ENCODE peak calls at places on chromosomes 13 and 19, in seven cellular contexts. N is lung, G is thyroid gland, L is OCI-LY7, I is heart left ventricle, C is left ventricle myocardium inferior, Q is breast epithelium. X is an unnamed sample. For H3K4me1, the result is how much of the 10 kb centered on the place peaks cover.

GRCh38 chr13:42524487-42525034 is 49.4 kb upstream of the TNFSF11 start:
- DNase-seq in N (no peak), G (no peak), L (no peak), I (no peak), C (no peak), Q (no peak), X (no peak)

GRCh38 chr19:19860756-19861390 is 4.8 kb upstream of the ZNF253 start:
- DNase-seq in N (no peak), G (no peak), L (no peak), I (no peak), C (no peak), Q (no peak), X (no peak)

GRCh38 chr13:40375522-40376171 is 290.8 kb downstream of the FOXO1 start:
- DNase-seq in N (no peak), G (peak), L (no peak), I (peak), C (no peak), Q (no peak), X (peak)

GRCh38 chr19:44344255-44344654 is 12.2 kb downstream of the ZNF112 start:
- DNase-seq in N (no peak), G (no peak), L (peak), I (no peak), C (no peak), Q (no peak), X (no peak)

GRCh38 chr13:36475468-36475867 is 43.2 kb downstream of the CCNA1 start:
- DNase-seq in N (no peak), G (no peak), L (peak), I (no peak), C (no peak), Q (no peak), X (no peak)

GRCh38 chr13:90258129-90258528 is 1089.4 kb upstream of the MIR17HG start:
- DNase-seq in N (no peak), G (no peak), L (no peak), I (no peak), C (no peak), Q (no peak), X (no peak)

GRCh38 chr19:47020992-47021496 is 1.4 kb downstream of the NPAS1 start:
- DNase-seq in N (no peak), G (no peak), L (no peak), I (no peak), C (no peak), Q (no peak), X (no peak)

GRCh38 chr19:5456836-5457200 is 1.6 kb downstream of the ZNRF4 start:
- DNase-seq in N (no peak), G (no peak), L (no peak), I (no peak), C (no peak), Q (no peak), X (no peak)

GRCh38 chr13:96617528-96617927 is 376.7 kb downstream of the OXGR1 start:
- DNase-seq in N (no peak), G (no peak), L (no peak), I (no peak), C (no peak), Q (no peak), X (no peak)

GRCh38 chr13:22738357-22738756 is 442.4 kb upstream of the SGCG start:
- DNase-seq in N (no peak), G (no peak), L (no peak), I (no peak), C (no peak), Q (no peak), X (no peak)

GRCh38 chr19:5680083-5680436 is 256 bp downstream of the MICOS13 start:
- DNase-seq in N (no peak), G (peak), L (no peak), I (peak), C (no peak), Q (no peak), X (no peak)

GRCh38 chr13:72875233-72875632 is 93.3 kb downstream of the PIBF1 start:
- DNase-seq in N (no peak), G (no peak), L (no peak), I (no peak), C (no peak), Q (no peak), X (no peak)

GRCh38 chr13:97423300-97424045 is 10.5 kb upstream of the RAP2A start:
- DNase-seq in N (no peak), G (peak), L (no peak), I (peak), C (no peak), Q (no peak), X (no peak)

GRCh38 chr13:83183439-83184149 is 698.7 kb downstream of the SLITRK1 start:
- DNase-seq in N (no peak), G (no peak), L (no peak), I (peak), C (no peak), Q (no peak), X (no peak)

GRCh38 chr13:26022538-26023292 is 29.1 kb downstream of the SHISA2 start:
- DNase-seq in N (peak), G (peak), L (no peak), I (peak), C (peak), Q (peak), X (peak)

GRCh38 chr19:45922281-45922680 is 7.7 kb upstream of the NANOS2 start:
- DNase-seq in N (no peak), G (no peak), L (peak), I (no peak), C (no peak), Q (no peak), X (no peak)

GRCh38 chr13:70253834-70254233 is 145.6 kb upstream of the KLHL1 start:
- DNase-seq in N (no peak), G (no peak), L (no peak), I (no peak), C (no peak), Q (no peak), X (no peak)

GRCh38 chr13:98999635-98999952 is 21.7 kb upstream of the DOCK9 start:
- DNase-seq in N (no peak), G (no peak), L (no peak), I (no peak), C (no peak), Q (no peak), X (no peak)

GRCh38 chr19:5585461-5586299 is 17.9 kb upstream of the TINCR start:
- DNase-seq in N (no peak), G (peak), L (no peak), I (no peak), C (no peak), Q (no peak), X (peak)

GRCh38 chr13:23449386-23450162 is 16.1 kb upstream of the SACS start:
- DNase-seq in N (no peak), G (no peak), L (no peak), I (no peak), C (no peak), Q (no peak), X (no peak)

GRCh38 chr13:65330691-65331090 is 1899.4 kb downstream of the PCDH9 start:
- DNase-seq in N (no peak), G (no peak), L (no peak), I (no peak), C (no peak), Q (no peak), X (no peak)

GRCh38 chr19:7373862-7374261 is 25.1 kb downstream of the ARHGEF18 start:
- DNase-seq in N (no peak), G (no peak), L (no peak), I (no peak), C (no peak), Q (no peak), X (no peak)

GRCh38 chr13:81283561-81283960 is 942.6 kb upstream of the SPRY2 start:
- DNase-seq in N (no peak), G (no peak), L (no peak), I (no peak), C (no peak), Q (no peak), X (no peak)

GRCh38 chr13:100946588-100946987 is 272.0 kb upstream of the TMTC4 start:
- DNase-seq in N (no peak), G (no peak), L (no peak), I (no peak), C (no peak), Q (no peak), X (no peak)

GRCh38 chr19:49533551-49534488 is 6.0 kb downstream of the RCN3 start:
- DNase-seq in N (peak), G (peak), L (peak), I (peak), C (peak), Q (peak), X (peak)

GRCh38 chr13:105336706-105337582 is 1198.5 kb downstream of the EFNB2 start:
- DNase-seq in N (no peak), G (peak), L (no peak), I (no peak), C (no peak), Q (no peak), X (no peak)

GRCh38 chr19:45498411-45499195 is at the start of gene PPM1N:
- DNase-seq in N (no peak), G (no peak), L (peak), I (peak), C (no peak), Q (no peak), X (no peak)

GRCh38 chr19:33052352-33052972 is 12.2 kb downstream of the RHPN2 start:
- DNase-seq in N (no peak), G (peak), L (no peak), I (no peak), C (no peak), Q (no peak), X (no peak)

GRCh38 chr13:79282976-79283375 is 123.1 kb downstream of the RBM26 start:
- DNase-seq in N (no peak), G (no peak), L (no peak), I (no peak), C (no peak), Q (no peak), X (no peak)

DNA sequence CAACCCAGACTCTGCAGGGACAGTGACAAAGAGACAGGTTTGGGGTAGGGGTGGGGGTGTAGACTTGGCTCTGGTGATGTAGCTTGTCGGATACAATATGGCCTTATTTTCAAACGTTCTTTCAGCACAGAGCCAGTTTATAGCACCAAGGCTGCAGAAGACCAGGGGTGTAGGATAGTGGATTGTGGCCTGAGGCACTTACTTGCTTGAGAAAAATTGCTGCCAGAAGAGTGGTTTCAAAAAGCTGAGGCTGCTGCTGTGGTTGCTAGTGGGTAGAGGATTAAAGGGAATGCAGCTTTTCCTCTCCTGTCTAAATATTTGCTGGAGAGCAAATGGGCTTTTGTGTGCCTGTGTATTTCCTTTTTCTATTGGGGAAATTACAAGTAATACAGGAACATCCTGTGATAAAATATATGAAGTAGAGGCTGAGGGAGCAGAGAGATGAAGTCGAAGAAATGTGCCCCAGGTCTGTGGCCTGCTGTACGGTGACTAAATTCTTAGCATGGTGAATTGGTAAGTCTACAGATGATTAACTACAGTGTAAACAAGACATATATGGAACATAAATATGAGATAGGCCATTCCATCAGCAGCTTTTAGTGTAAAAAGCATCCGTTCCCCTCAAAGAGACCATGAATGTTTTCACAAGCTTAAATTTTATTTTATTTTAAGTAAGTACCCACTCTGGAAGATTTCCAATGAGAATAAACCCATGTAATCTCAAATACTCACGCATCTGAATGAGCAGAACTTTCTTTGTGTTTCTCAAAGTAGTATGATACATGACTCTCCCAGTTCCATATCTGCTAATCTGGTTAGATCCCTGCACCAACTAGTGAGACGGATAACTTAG is 112.9 kb downstream of the LRCH1 start:
- DNase-seq in N (no peak), G (no peak), L (no peak), I (no peak), C (no peak), Q (no peak), X (no peak)
- H3K27ac ChIP-seq in N (peak), G (no peak), L (peak), I (peak), C (peak), Q (peak), X (peak)

GRCh38 chr19:29672319-29672932 is 7.2 kb downstream of the PLEKHF1 start:
- DNase-seq in N (no peak), G (no peak), L (no peak), I (peak), C (no peak), Q (peak), X (no peak)
- H3K4me1 ChIP-seq in N (under half), G (half or more), L (under half), I (under half), C (half or more), Q (half or more), X (under half)

GRCh38 chr13:33785384-33785783 is 32.6 kb upstream of the RFC3 start:
- DNase-seq in N (no peak), G (no peak), L (no peak), I (no peak), C (no peak), Q (no peak), X (no peak)

GRCh38 chr13:33789757-33790156 is 28.2 kb upstream of the RFC3 start:
- DNase-seq in N (no peak), G (no peak), L (no peak), I (no peak), C (no peak), Q (no peak), X (no peak)

GRCh38 chr13:33784738-33785137 is 33.2 kb upstream of the RFC3 start:
- DNase-seq in N (no peak), G (no peak), L (no peak), I (no peak), C (no peak), Q (no peak), X (no peak)

GRCh38 chr13:33787051-33787591 is 30.8 kb upstream of the RFC3 start:
- DNase-seq in N (no peak), G (no peak), L (peak), I (no peak), C (no peak), Q (no peak), X (no peak)

GRCh38 chr13:33789067-33789606 is 28.8 kb upstream of the RFC3 start:
- DNase-seq in N (no peak), G (no peak), L (no peak), I (no peak), C (no peak), Q (no peak), X (no peak)
- H3K27ac ChIP-seq in N (no peak), G (no peak), L (no peak), I (no peak), C (no peak), Q (no peak), X (no peak)

GRCh38 chr19:39224910-39225309 is 19.9 kb downstream of the IFNL3 start:
- DNase-seq in N (no peak), G (no peak), L (peak), I (no peak), C (no peak), Q (no peak), X (no peak)
- H3K4me1 ChIP-seq in N (under half), G (under half), L (under half), I (under half), C (under half), Q (under half), X (under half)

GRCh38 chr19:34487651-34488051 is 6.1 kb downstream of the WTIP start:
- DNase-seq in N (no peak), G (no peak), L (no peak), I (no peak), C (no peak), Q (peak), X (no peak)
- H3K27ac ChIP-seq in N (no peak), G (no peak), L (no peak), I (no peak), C (no peak), Q (no peak), X (no peak)

GRCh38 chr13:29583073-29583785 is 12.3 kb downstream of the SLC7A1 start:
- DNase-seq in N (no peak), G (no peak), L (no peak), I (no peak), C (no peak), Q (no peak), X (no peak)
- H3K4me1 ChIP-seq in N (under half), G (under half), L (under half), I (under half), C (under half), Q (under half), X (under half)

DNA sequence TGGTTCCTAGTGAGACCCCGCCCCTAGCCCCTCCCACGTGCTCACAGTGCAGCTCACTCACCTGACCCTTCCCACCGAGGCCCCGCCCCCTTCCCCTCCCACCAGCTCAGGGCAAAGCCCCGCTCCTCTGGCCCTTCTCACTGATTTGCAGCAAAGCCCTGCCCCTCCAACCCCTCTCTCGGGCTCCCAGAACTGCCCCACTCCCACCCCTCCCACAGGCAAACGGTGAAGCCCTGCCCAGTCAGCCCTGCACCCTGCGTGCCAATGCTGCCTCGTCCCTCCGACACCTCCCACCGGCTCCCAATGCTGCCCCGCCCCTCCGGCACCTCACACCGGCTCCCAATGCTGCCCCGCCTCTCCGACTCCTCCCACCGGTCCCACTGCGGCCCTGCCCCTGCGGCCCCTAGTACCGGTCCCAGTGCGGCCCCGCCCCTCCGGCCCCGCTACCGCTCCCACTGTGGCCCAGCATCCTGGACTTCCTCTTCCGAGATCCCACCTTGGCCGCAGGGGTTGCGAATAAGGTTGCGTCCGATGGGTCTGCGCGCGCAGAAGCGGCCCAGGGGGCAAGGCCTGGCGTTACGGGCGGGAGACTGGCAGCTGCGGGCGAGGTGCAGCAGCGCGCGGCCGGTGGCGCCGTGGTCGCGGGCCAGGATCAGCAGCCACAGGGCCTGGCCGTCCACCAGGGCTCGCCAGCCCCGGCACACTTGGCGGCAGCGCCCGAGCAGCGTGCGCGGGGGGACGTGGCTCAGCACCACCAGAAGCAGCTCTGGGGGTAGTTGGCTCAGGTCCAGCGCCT is 783 bp downstream of the FBXO27 start:
- DNase-seq in N (peak), G (peak), L (peak), I (peak), C (peak), Q (peak), X (peak)
- H3K27ac ChIP-seq in N (peak), G (no peak), L (no peak), I (peak), C (peak), Q (peak), X (peak)